ENCODE peak calls at places on chromosomes 16 and 17, in six cellular contexts. K, W, H, P, Z and I are unnamed samples.

GRCh38 chr16:49618955-49619354 is 237.0 kb downstream of the ZNF423 start:
- DNase-seq in Z (no peak), K (no peak), W (no peak), P (no peak), H (no peak), I (no peak)

GRCh38 chr17:81329279-81329926 is 34.3 kb upstream of the SLC38A10 start:
- DNase-seq in Z (no peak), H (peak; percentile 63), K (peak; percentile 62), W (peak; percentile 79), P (peak; percentile 99), I (peak; percentile 89)

GRCh38 chr17:29451338-29451737 is 61.2 kb downstream of the TAOK1 start:
- DNase-seq in Z (no peak), K (no peak), W (no peak), P (no peak), H (no peak), I (no peak)

GRCh38 chr17:48215583-48216139 is 108.1 kb downstream of the SNX11 start:
- DNase-seq in W (peak; percentile 8), Z (no peak), H (peak; percentile 58), P (peak; percentile 75), K (peak; percentile 74), I (peak; percentile 30)

GRCh38 chr17:6496116-6496481 is 51.8 kb downstream of the PIMREG start:
- DNase-seq in Z (no peak), W (no peak), K (no peak), H (no peak), P (no peak), I (peak; percentile 52)

GRCh38 chr17:51298508-51299371 is 38.4 kb downstream of the UTP18 start:
- DNase-seq in P (peak; percentile 51), W (peak; percentile 76), Z (no peak), H (peak; percentile 29), K (peak; percentile 37), I (peak; percentile 56)

GRCh38 chr17:64153565-64153964 is 23.6 kb upstream of the ERN1 start:
- DNase-seq in P (no peak), Z (no peak), H (no peak), K (no peak), W (no peak), I (no peak)

GRCh38 chr17:32757963-32758362 is 119.0 kb downstream of the MYO1D start:
- DNase-seq in P (no peak), H (no peak), K (peak; percentile 59), W (no peak), Z (no peak), I (no peak)

GRCh38 chr16:54027126-54027922 is 259.3 kb downstream of the IRX3 start:
- DNase-seq in Z (no peak), P (no peak), H (no peak), W (no peak), K (peak; percentile 31), I (no peak)

GRCh38 chr16:56108724-56109123 is 82.6 kb upstream of the GNAO1 start:
- DNase-seq in K (no peak), H (no peak), P (no peak), W (no peak), Z (no peak), I (no peak)

GRCh38 chr17:64775701-64776570 is 113.8 kb upstream of the SMURF2 start:
- DNase-seq in H (no peak), W (peak; percentile 39), Z (no peak), P (no peak), K (no peak), I (no peak)

GRCh38 chr16:80034948-80035700 is 434.6 kb upstream of the MAF start:
- DNase-seq in H (no peak), Z (no peak), W (no peak), K (no peak), P (no peak), I (no peak)

GRCh38 chr17:35801583-35802224 is 6.3 kb upstream of the MMP28 start:
- DNase-seq in H (no peak), P (no peak), W (no peak), Z (no peak), K (peak; percentile 99), I (peak; percentile 75)

GRCh38 chr17:45355087-45355486 is 38.3 kb upstream of the MAP3K14 start:
- DNase-seq in Z (no peak), K (no peak), H (no peak), P (no peak), W (no peak), I (no peak)

GRCh38 chr17:73362697-73363096 is 50.9 kb upstream of the CDC42EP4 start:
- DNase-seq in K (no peak), W (no peak), P (no peak), Z (no peak), H (no peak), I (no peak)

GRCh38 chr16:49158029-49158642 is 123.5 kb downstream of the CBLN1 start:
- DNase-seq in H (peak; percentile 55), P (peak; percentile 2), K (no peak), W (peak; percentile 32), Z (no peak), I (peak; percentile 68)

GRCh38 chr17:80956321-80957190 is 35.1 kb upstream of the CHMP6 start:
- DNase-seq in K (no peak), P (no peak), W (no peak), Z (no peak), H (no peak), I (no peak)

GRCh38 chr17:52297230-52298010 is 138.9 kb upstream of the CA10 start:
- DNase-seq in H (no peak), K (no peak), Z (no peak), P (peak; percentile 1), W (peak; percentile 5), I (peak; percentile 53)

GRCh38 chr16:68367034-68367433 is 56.2 kb downstream of the PRMT7 start:
- DNase-seq in P (peak; percentile 58), K (peak; percentile 22), W (peak; percentile 53), H (peak; percentile 71), Z (no peak), I (peak; percentile 87)

GRCh38 chr16:88700636-88701482 is 5.3 kb downstream of the RNF166 start:
- DNase-seq in P (no peak), W (peak; percentile 91), K (peak; percentile 95), Z (peak; percentile 64), H (peak; percentile 77), I (peak; percentile 100)

GRCh38 chr16:54361246-54361645 is 74.7 kb upstream of the IRX3 start:
- DNase-seq in Z (no peak), K (no peak), W (no peak), H (no peak), P (no peak), I (no peak)

GRCh38 chr17:17077861-17078732 is 35.8 kb downstream of the MPRIP start:
- DNase-seq in P (no peak), K (no peak), W (peak; percentile 73), Z (no peak), H (no peak), I (no peak)

GRCh38 chr17:28018439-28019070 is 23.9 kb upstream of the NLK start:
- DNase-seq in H (no peak), W (no peak), Z (no peak), K (no peak), P (no peak), I (no peak)

GRCh38 chr17:46194393-46195216 is 1.4 kb upstream of the KANSL1 start:
- DNase-seq in W (no peak), Z (peak; percentile 89), K (peak; percentile 81), H (peak; percentile 49), P (peak; percentile 84), I (peak; percentile 90)

GRCh38 chr16:84144301-84144858 is 597 bp downstream of the HSDL1 start:
- DNase-seq in K (peak; percentile 48), Z (no peak), H (peak; percentile 51), W (no peak), P (peak; percentile 31), I (peak; percentile 52)

GRCh38 chr16:89505204-89506112 is 2.7 kb upstream of the SPG7 start:
- DNase-seq in P (peak; percentile 86), H (peak; percentile 73), K (peak; percentile 91), W (peak; percentile 99), Z (peak; percentile 88), I (peak; percentile 97)

GRCh38 chr17:59845595-59846390 is 47.0 kb downstream of the TUBD1 start:
- DNase-seq in Z (no peak), P (peak; percentile 72), K (peak; percentile 74), H (peak; percentile 32), W (peak; percentile 89), I (peak; percentile 45)

GRCh38 chr17:56231693-56232092 is 78.4 kb downstream of the ANKFN1 start:
- DNase-seq in K (no peak), H (no peak), P (no peak), W (no peak), Z (no peak), I (peak; percentile 18)
- TF ChIP-seq MYC in K (no peak), H (no peak), P (no peak), W (no peak), Z (no peak), I (no peak)

GRCh38 chr16:2953706-2954105 is 10.4 kb upstream of the KREMEN2 start:
- DNase-seq in H (no peak), K (no peak), Z (no peak), P (no peak), W (no peak), I (no peak)

GRCh38 chr16:2950773-2951172 is 13.3 kb upstream of the KREMEN2 start:
- DNase-seq in H (no peak), W (no peak), Z (no peak), K (no peak), P (no peak), I (no peak)

GRCh38 chr16:2954228-2954627 is 9.8 kb upstream of the KREMEN2 start:
- DNase-seq in H (no peak), K (no peak), Z (no peak), W (no peak), P (no peak), I (no peak)

GRCh38 chr16:2954647-2955381 is 9.3 kb upstream of the KREMEN2 start:
- DNase-seq in K (no peak), P (no peak), W (no peak), Z (no peak), H (peak; percentile 36), I (no peak)

DNA sequence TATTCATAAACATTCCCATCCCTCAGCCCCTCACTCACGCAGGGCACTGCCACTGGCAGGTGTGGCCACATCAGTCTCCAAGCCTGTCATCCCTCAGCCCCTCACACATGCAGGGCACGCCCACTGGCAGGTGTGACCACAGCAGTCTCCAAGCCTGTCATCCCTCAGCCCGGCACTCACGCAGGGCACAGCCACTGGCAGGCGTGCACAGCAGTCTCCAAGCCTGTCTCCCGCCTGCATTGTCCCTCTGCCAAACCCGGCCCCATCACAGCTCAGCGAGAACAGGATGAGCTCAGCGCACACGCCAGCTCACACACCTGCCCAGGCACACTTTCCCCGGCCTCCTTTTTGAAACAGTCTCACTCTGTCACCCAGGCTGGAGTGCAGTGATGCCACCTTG is 11.4 kb upstream of the KREMEN2 start:
- DNase-seq in H (no peak), Z (no peak), P (no peak), K (no peak), W (no peak), I (no peak)
- TF ChIP-seq MYC in H (no peak), Z (no peak), P (no peak), K (no peak), W (no peak), I (no peak)

DNA sequence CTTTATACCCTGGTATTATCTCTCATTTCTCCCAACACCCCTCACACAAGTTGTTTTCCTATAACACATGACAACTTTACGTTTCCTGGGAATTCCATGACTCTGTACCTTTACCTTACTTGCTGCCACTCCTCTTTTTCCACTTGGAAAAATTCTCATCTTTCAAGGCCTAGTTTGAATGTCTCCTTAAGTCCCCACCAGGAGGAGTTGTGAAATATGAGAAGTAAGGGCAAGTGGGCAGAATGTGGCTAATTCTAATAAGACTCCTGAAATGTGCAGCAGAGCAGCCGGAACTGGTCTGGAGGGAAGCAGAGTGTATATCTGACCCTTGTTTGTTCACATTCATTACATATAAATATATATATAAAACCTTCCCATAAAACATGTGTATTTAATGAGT is 39.7 kb downstream of the BRCA1 start:
- DNase-seq in K (peak; percentile 7), H (no peak), P (no peak), Z (no peak), W (peak; percentile 9), I (no peak)
- TF ChIP-seq MYC in K (no peak), H (no peak), P (no peak), Z (no peak), W (no peak), I (no peak)

GRCh38 chr17:50117202-50118040 is 12.5 kb downstream of the SAMD14 start:
- DNase-seq in Z (no peak), H (peak; percentile 82), K (peak; percentile 60), W (peak; percentile 51), P (peak; percentile 78), I (peak; percentile 83)
- TF ChIP-seq MYC in Z (no peak), H (no peak), K (no peak), W (peak; percentile 62), P (no peak), I (no peak)